ENCODE peak calls at places on chromosomes 11 and 22, in five cellular contexts. O is midbrain; I is stimulated activated CD8-positive, alpha-beta memory T cell treated with anti-CD3 and anti-CD28 coated beads, Interleukin-15, amount 100 ng/mL, for 4 hours; Y is NCI-H2081; X is IMR-90. J is an unnamed sample.

GRCh38 chr11:34161812-34162506 is 56.5 kb downstream of the NAT10 start:
- DNase-seq in O (no peak), I (peak; percentile 24), Y (no peak), X (peak; percentile 20), J (no peak)

GRCh38 chr22:39896313-39896996 is 2.9 kb upstream of the ENTHD1 start:
- DNase-seq in O (no peak), I (no peak), Y (no peak), X (no peak), J (no peak)

GRCh38 chr22:27431896-27432295 is 369.7 kb downstream of the MN1 start:
- DNase-seq in O (no peak), I (no peak), Y (no peak), X (peak; percentile 4), J (no peak)

GRCh38 chr11:61860054-61860903 is 31.1 kb downstream of the FADS3 start:
- DNase-seq in O (no peak), I (no peak), Y (peak; percentile 16), X (no peak), J (peak; percentile 82)

GRCh38 chr22:49016909-49017768 is 810.5 kb downstream of the BRD1 start:
- DNase-seq in O (no peak), I (no peak), Y (no peak), X (no peak), J (no peak)

GRCh38 chr11:47408598-47409439 is 429 bp downstream of the SLC39A13 start:
- DNase-seq in O (no peak), I (no peak), Y (peak; percentile 42), X (peak; percentile 87), J (peak; percentile 56)

GRCh38 chr22:40960137-40960536 is 9.0 kb downstream of the RBX1 start:
- DNase-seq in O (no peak), I (no peak), Y (no peak), X (no peak), J (no peak)

GRCh38 chr22:17161991-17162390 is 2.9 kb upstream of the HDHD5 start:
- DNase-seq in O (no peak), I (no peak), Y (no peak), X (no peak), J (no peak)

GRCh38 chr22:31629741-31630184 is 32.3 kb downstream of the PISD start:
- DNase-seq in O (no peak), I (no peak), Y (no peak), X (no peak), J (no peak)

GRCh38 chr11:117657801-117658200 is 139.2 kb downstream of the DSCAML1 start:
- DNase-seq in O (peak; percentile 76), I (no peak), Y (no peak), X (no peak), J (no peak)